ENCODE peak calls at places on chromosomes 2 and 18, in four cellular contexts. X, C, Q and U are unnamed samples.

GRCh38 chr2:173749315-173749714 is 215.9 kb downstream of the SP3 start:
- DNase-seq in X (no peak), C (no peak), Q (no peak), U (no peak)

GRCh38 chr2:10526281-10526680 is 78.2 kb upstream of the ODC1 start:
- DNase-seq in Q (no peak), C (peak; percentile 73), X (no peak), U (no peak)

GRCh38 chr2:172836386-172837200 is 100.9 kb downstream of the RAPGEF4 start:
- DNase-seq in X (no peak), Q (no peak), C (no peak), U (no peak)

GRCh38 chr18:51273435-51273834 is 76.0 kb upstream of the MEX3C start:
- DNase-seq in Q (no peak), X (no peak), C (no peak), U (no peak)

GRCh38 chr18:3012306-3012919 is 531 bp downstream of the LPIN2 start:
- DNase-seq in Q (peak; percentile 42), C (peak; percentile 93), X (peak; percentile 44), U (peak; percentile 51)

GRCh38 chr2:241460631-241461030 is 47.8 kb downstream of the STK25 start:
- DNase-seq in C (peak; percentile 40), X (no peak), Q (no peak), U (no peak)

GRCh38 chr2:109348645-109349554 is 219.9 kb downstream of the SH3RF3 start:
- DNase-seq in Q (no peak), X (no peak), C (no peak), U (peak; percentile 22)

GRCh38 chr2:43207553-43208300 is 18.7 kb downstream of the ZFP36L2 start:
- DNase-seq in X (no peak), C (no peak), Q (no peak), U (no peak)

GRCh38 chr2:106106627-106107508 is 87.2 kb downstream of the UXS1 start:
- DNase-seq in C (no peak), X (no peak), Q (no peak), U (no peak)

GRCh38 chr18:48787523-48788151 is 163.1 kb downstream of the SMAD7 start:
- DNase-seq in C (peak; percentile 66), Q (no peak), X (peak; percentile 9), U (no peak)

GRCh38 chr2:172606285-172606684 is 50.4 kb downstream of the PDK1 start:
- DNase-seq in C (no peak), Q (no peak), X (no peak), U (no peak)

GRCh38 chr18:35415511-35416427 is 38.6 kb upstream of the ZNF396 start:
- DNase-seq in C (no peak), Q (no peak), X (no peak), U (no peak)

GRCh38 chr2:135791418-135792190 is 45.4 kb downstream of the LCT start:
- DNase-seq in Q (no peak), X (no peak), C (no peak), U (no peak)

GRCh38 chr2:241762321-241762932 is 14.2 kb upstream of the GAL3ST2 start:
- DNase-seq in X (peak; percentile 4), Q (peak; percentile 5), C (peak; percentile 59), U (no peak)

GRCh38 chr18:57921708-57922107 is 118.6 kb upstream of the ATP8B1 start:
- DNase-seq in Q (no peak), C (no peak), X (no peak), U (no peak)
- H3K9me3 ChIP-seq in Q (no peaks in the 10 kb centered on the region), C (no peaks in the 10 kb centered on the region), X (no peaks in the 10 kb centered on the region), U (no peaks in the 10 kb centered on the region)

GRCh38 chr2:144965172-144965571 is 445.3 kb upstream of the ZEB2 start:
- DNase-seq in Q (no peak), X (no peak), C (no peak), U (no peak)
- H3K9me3 ChIP-seq in Q (no peaks in the 10 kb centered on the region), X (peaks cover 26% of the 10 kb centered on the region), C (peaks cover 40% of the 10 kb centered on the region), U (no peaks in the 10 kb centered on the region)

GRCh38 chr2:185510060-185510459 is 228.5 kb upstream of the FSIP2 start:
- DNase-seq in X (no peak), Q (no peak), C (no peak), U (no peak)

GRCh38 chr2:185507703-185508102 is 230.9 kb upstream of the FSIP2 start:
- DNase-seq in Q (no peak), X (no peak), C (no peak), U (no peak)

DNA sequence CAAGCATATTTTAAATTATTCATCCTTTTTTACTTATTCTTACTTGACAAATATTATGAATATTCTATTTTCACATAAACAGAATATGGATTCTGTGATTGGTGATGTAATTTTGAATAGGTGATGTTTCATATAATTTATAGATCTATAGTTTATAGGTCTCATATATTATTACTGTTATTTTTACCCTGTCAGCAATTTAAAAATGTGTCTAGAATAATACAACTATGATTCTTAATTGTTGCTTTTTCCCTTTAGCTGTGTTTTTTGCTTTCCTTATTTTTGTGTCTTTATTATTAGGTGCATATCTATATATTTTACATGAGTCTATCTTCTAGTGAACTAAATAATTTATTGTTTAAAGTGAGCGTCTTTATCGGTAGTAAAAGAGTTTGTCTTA is 226.7 kb upstream of the FSIP2 start:
- DNase-seq in X (no peak), Q (no peak), C (no peak), U (no peak)
- H3K9me3 ChIP-seq in X (peaks cover 100% of the 10 kb centered on the region), Q (no peaks in the 10 kb centered on the region), C (peaks cover 99% of the 10 kb centered on the region), U (no peaks in the 10 kb centered on the region)

GRCh38 chr2:80437959-80438358 is 133.4 kb upstream of the LRRTM1 start:
- DNase-seq in Q (no peak), C (no peak), X (no peak), U (no peak)
- H3K9me3 ChIP-seq in Q (no peaks in the 10 kb centered on the region), C (peaks cover 4% of the 10 kb centered on the region), X (no peaks in the 10 kb centered on the region), U (peaks cover 4% of the 10 kb centered on the region)

GRCh38 chr2:95220449-95220848 is 13.1 kb downstream of the ZNF892 start:
- DNase-seq in X (no peak), Q (no peak), C (no peak), U (no peak)

DNA sequence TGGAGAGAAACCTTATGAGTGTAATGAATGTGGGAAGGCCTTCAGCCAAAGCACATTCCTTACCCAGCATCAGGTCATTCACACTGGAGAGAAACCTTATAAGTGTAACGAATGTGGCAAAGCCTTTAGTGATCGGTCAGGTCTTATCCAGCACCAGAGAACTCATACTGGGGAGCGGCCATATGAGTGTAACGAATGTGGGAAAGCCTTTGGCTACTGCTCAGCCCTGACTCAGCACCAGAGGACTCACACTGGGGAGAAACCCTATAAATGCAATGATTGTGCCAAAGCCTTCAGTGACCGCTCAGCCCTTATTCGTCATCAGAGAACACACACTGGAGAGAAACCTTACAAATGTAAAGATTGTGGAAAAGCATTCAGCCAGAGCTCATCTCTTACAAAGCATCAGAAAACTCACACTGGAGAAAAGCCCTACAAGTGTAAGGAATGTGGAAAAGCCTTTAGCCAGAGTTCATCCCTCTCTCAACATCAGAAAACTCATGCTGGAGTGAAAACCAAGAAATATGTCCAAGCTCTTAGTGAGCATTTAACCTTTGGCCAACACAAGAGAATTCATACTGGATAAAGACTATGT is 7.8 kb downstream of the ZNF892 start:
- DNase-seq in C (no peak), Q (no peak), X (no peak), U (no peak)
- H3K9me3 ChIP-seq in C (peaks cover 100% of the 10 kb centered on the region), Q (peaks cover 36% of the 10 kb centered on the region), X (peaks cover 100% of the 10 kb centered on the region), U (peaks cover 59% of the 10 kb centered on the region)

GRCh38 chr2:53033416-53033815 is 734.2 kb upstream of the CHAC2 start:
- DNase-seq in X (no peak), Q (no peak), C (no peak), U (no peak)
- H3K9me3 ChIP-seq in X (no peaks in the 10 kb centered on the region), Q (no peaks in the 10 kb centered on the region), C (no peaks in the 10 kb centered on the region), U (no peaks in the 10 kb centered on the region)